ENCODE peak calls at places on chromosome 3, in six cellular contexts. D, R, Z, S, N and A are unnamed samples.

GRCh38 chr3:5299146-5299545 is 111.6 kb downstream of the EDEM1 start:
- DNase-seq in D (no peak), R (no peak), Z (no peak), S (no peak), N (no peak), A (no peak)

GRCh38 chr3:177860236-177860635 is 663.0 kb upstream of the TBL1XR1 start:
- DNase-seq in D (no peak), R (no peak), Z (no peak), S (no peak), N (no peak), A (no peak)

GRCh38 chr3:188320757-188321156 is 166.8 kb downstream of the LPP start:
- DNase-seq in D (no peak), R (no peak), Z (no peak), S (no peak), N (no peak), A (peak)

GRCh38 chr3:36944641-36945270 is at the start of gene TRANK1:
- DNase-seq in D (peak), R (peak), Z (peak), S (peak), N (peak), A (peak)

GRCh38 chr3:152244156-152244888 is 24.4 kb upstream of the MBNL1 start:
- DNase-seq in D (peak), R (no peak), Z (no peak), S (no peak), N (no peak), A (no peak)

GRCh38 chr3:58994746-58995330 is 55.0 kb downstream of the CFAP20DC start:
- DNase-seq in D (peak), R (no peak), Z (peak), S (no peak), N (no peak), A (peak)

GRCh38 chr3:149085828-149086231 is 503 bp downstream of the HLTF start:
- DNase-seq in D (peak), R (peak), Z (peak), S (no peak), N (no peak), A (peak)

GRCh38 chr3:45008117-45008516 is 18.0 kb upstream of the CLEC3B start:
- DNase-seq in D (no peak), R (no peak), Z (no peak), S (no peak), N (no peak), A (peak)

GRCh38 chr3:24299236-24299635 is 195.4 kb downstream of the THRB start:
- DNase-seq in D (no peak), R (no peak), Z (no peak), S (no peak), N (no peak), A (peak)

GRCh38 chr3:70851066-70851465 is 538.6 kb upstream of the MDFIC2 start:
- DNase-seq in D (no peak), R (no peak), Z (no peak), S (no peak), N (no peak), A (peak)

GRCh38 chr3:155553800-155554199 is 191.1 kb downstream of the PLCH1 start:
- DNase-seq in D (peak), R (no peak), Z (no peak), S (no peak), N (no peak), A (no peak)

GRCh38 chr3:166864473-166865467 is 515.3 kb downstream of the ZBBX start:
- DNase-seq in D (no peak), R (no peak), Z (no peak), S (no peak), N (no peak), A (no peak)

GRCh38 chr3:48276856-48277641 is 36.1 kb downstream of the ZNF589 start:
- DNase-seq in D (no peak), R (no peak), Z (no peak), S (no peak), N (no peak), A (no peak)

GRCh38 chr3:58325525-58325992 is 7.1 kb upstream of the PXK start:
- DNase-seq in D (no peak), R (no peak), Z (no peak), S (no peak), N (no peak), A (peak)

GRCh38 chr3:6799264-6799915 is 61.5 kb upstream of the GRM7 start:
- DNase-seq in D (peak), R (no peak), Z (peak), S (no peak), N (no peak), A (no peak)

GRCh38 chr3:117706731-117707130 is 997.2 kb downstream of the TUSC7 start:
- DNase-seq in D (no peak), R (no peak), Z (no peak), S (no peak), N (no peak), A (no peak)

GRCh38 chr3:82927309-82928253 is 1166.1 kb upstream of the GBE1 start:
- DNase-seq in D (no peak), R (no peak), Z (no peak), S (no peak), N (no peak), A (no peak)

DNA sequence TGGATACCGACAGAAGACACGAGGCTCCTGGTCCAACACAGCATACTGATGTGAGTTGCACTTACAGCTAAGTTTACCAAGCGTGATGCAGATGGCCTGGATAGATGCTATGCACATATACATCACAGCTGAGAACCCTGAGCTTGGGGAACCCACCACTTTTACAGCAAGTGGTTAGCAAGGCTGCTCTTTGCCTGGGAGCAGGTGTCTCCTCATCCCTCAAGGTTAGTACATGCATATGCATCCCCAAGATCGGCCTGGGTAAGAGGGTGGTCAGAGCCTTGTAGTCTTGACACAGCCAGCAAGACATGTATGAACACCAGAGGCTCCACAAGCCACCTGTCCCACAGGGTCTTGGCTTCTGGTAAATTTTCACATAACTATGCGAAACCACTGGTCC is 28.3 kb downstream of the LRRC2 start:
- DNase-seq in D (peak), R (no peak), Z (no peak), S (no peak), N (no peak), A (no peak)
- H3K4me3 ChIP-seq in D (no peak), R (no peak), Z (no peak), S (no peak), N (no peak), A (no peak)

GRCh38 chr3:124276163-124276862 is 284.4 kb upstream of the ROPN1 start:
- DNase-seq in D (no peak), R (no peak), Z (no peak), S (no peak), N (no peak), A (no peak)
- H3K4me3 ChIP-seq in D (no peak), R (no peak), Z (no peak), S (no peak), N (no peak), A (no peak)

DNA sequence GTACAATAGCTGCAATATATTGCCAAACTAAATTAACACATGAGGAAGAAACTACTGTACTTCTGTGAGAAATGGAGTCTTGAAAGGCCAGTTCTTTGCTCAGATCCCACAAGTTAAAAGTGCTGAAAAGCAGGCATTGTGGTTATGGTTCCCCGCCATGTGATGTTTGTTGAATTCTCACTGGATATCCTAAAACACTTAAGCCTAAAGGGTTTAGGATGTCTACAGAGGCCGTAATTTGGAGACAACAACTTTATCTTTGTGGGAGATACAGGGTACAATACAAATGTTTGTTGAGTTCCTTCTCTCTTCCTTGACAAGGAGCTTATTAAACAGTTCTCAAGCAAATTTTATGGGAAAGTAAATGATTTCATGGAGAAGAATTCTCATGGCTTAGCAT is 53.2 kb downstream of the TMEM212 start:
- DNase-seq in D (no peak), R (no peak), Z (no peak), S (no peak), N (no peak), A (no peak)
- H3K4me3 ChIP-seq in D (no peak), R (no peak), Z (no peak), S (no peak), N (no peak), A (no peak)

GRCh38 chr3:39330824-39331223 is 1.3 kb downstream of the CCR8 start:
- DNase-seq in D (no peak), R (no peak), Z (no peak), S (no peak), N (no peak), A (no peak)

GRCh38 chr3:39332525-39332924 is 3.0 kb downstream of the CCR8 start:
- DNase-seq in D (no peak), R (no peak), Z (peak), S (peak), N (no peak), A (no peak)

GRCh38 chr3:39327053-39327745 is 2.3 kb upstream of the CCR8 start:
- DNase-seq in D (peak), R (no peak), Z (no peak), S (no peak), N (no peak), A (no peak)

GRCh38 chr3:39327746-39328349 is 1.7 kb upstream of the CCR8 start:
- DNase-seq in D (peak), R (no peak), Z (no peak), S (no peak), N (no peak), A (no peak)

GRCh38 chr3:39329493-39329892 is at the start of gene CCR8:
- DNase-seq in D (peak), R (no peak), Z (no peak), S (no peak), N (no peak), A (no peak)
- H3K4me3 ChIP-seq in D (peak), R (no peak), Z (no peak), S (no peak), N (no peak), A (no peak)

DNA sequence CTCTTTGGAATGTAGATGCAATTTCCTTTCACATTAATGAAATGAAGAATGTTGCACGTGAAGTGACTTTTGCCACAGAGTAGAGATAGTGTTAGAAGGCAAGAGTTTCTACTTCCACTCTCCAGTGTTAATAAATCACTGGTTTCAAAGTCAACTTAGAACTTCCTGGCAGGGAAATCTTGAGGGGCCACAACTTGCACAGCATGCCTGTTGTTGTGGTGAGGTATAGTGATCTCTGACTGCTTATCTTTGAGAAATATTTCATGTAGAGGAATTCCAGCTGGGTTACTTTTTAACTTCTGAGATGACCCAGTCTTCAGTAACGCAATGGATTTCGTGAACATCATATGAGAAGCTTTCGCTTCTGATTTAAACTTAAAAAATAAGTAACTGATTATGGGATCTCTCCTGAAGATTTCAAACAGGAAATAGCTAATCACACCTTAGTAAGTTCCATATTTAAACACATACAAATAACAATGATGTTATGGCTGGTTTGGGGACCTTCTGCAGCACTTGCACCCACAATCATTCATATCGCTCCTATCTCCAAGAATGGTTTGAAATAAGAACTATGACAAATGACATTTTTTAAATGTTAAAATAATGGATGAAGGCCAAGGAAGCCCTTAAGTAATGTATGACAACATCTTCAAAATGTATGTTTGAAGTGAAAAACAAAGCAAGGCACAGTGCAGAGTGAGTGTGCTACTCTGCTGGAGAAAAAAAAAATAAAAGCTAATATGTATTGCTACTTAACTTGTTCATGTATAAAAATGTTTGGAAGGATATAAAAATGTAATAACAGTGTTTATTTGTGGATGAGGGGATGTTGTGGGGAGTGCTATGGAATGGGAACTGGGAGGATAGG is 726.5 kb upstream of the NECTIN3 start:
- DNase-seq in D (no peak), R (no peak), Z (no peak), S (no peak), N (no peak), A (no peak)
- H3K4me3 ChIP-seq in D (no peak), R (no peak), Z (no peak), S (no peak), N (no peak), A (no peak)

GRCh38 chr3:179807588-179807987 is 154.7 kb downstream of the USP13 start:
- DNase-seq in D (no peak), R (no peak), Z (no peak), S (no peak), N (no peak), A (no peak)
- H3K4me3 ChIP-seq in D (no peak), R (no peak), Z (no peak), S (no peak), N (no peak), A (no peak)

DNA sequence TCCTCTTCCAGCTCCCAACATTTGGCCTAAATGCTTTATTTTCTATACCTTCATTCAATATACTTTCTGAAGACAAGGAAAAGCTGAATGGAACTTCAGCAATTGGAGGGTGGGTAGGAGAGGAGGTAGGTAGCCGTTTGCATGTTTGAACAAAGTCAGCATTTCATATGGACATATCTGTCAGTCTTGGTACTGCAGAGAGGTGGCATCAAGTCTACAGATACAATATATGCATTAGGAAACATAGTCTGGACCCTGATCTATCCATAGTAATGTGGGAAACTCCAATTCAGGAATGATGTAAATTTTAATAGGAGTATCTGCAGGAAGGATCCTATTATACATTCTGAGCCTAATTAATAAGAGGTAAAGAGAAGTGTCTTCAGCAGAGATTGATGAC is 526.4 kb downstream of the MECOM start:
- DNase-seq in D (no peak), R (no peak), Z (no peak), S (no peak), N (no peak), A (no peak)
- H3K4me3 ChIP-seq in D (no peak), R (no peak), Z (no peak), S (no peak), N (no peak), A (no peak)

GRCh38 chr3:55690746-55691540 is 203.8 kb upstream of the WNT5A start:
- DNase-seq in D (peak), R (no peak), Z (no peak), S (no peak), N (no peak), A (no peak)
- H3K4me3 ChIP-seq in D (no peak), R (no peak), Z (no peak), S (no peak), N (no peak), A (no peak)